ENCODE peak calls at places on chromosome 19, in ten cellular contexts. C is pulmonary artery endothelial cell; W is activated CD4-positive, alpha-beta T cell treated with anti-CD3 and anti-CD28 coated beads, Interleukin-2, amount 10 ng/mL, durations not matched to agents 7 days and 5 days; E is NAMALWA; G is ascending aorta; P is stimulated activated CD4-positive, alpha-beta T cell treated with anti-CD3 and anti-CD28 coated beads, Interleukin-1b, Interleukin-23, amount 100 ng/mL, for 4 hours; V is NCI-H1048; Z is mucosa of gallbladder; Y is stimulated activated CD8-positive, alpha-beta memory T cell treated with anti-CD3 and anti-CD28 coated beads, Interleukin-4, amount 100 ng/mL, for 1 hour; A is thoracic aorta. S is an unnamed sample.

GRCh38 chr19:7598180-7598579 is 2.5 kb downstream of the CAMSAP3 start:
- DNase-seq in C (no peak), W (no peak), E (no peak), G (no peak), P (no peak), V (no peak), Z (no peak), Y (no peak), A (no peak), S (no peak)

GRCh38 chr19:30718728-30719127 is 346.5 kb downstream of the ZNF536 start:
- DNase-seq in C (no peak), W (no peak), E (no peak), G (no peak), P (no peak), V (no peak), Z (no peak), Y (no peak), A (no peak), S (no peak)

GRCh38 chr19:615619-616018 is 17.7 kb downstream of the POLRMT start:
- DNase-seq in C (no peak), W (no peak), E (no peak), G (no peak), P (no peak), V (no peak), Z (no peak), Y (no peak), A (no peak), S (no peak)

GRCh38 chr19:31174948-31175347 is 174.3 kb downstream of the TSHZ3 start:
- DNase-seq in C (no peak), W (no peak), E (no peak), G (no peak), P (no peak), V (no peak), Z (no peak), Y (no peak), A (no peak), S (no peak)

GRCh38 chr19:40599331-40600085 is 1.7 kb upstream of the LTBP4 start:
- DNase-seq in C (no peak), W (peak), E (no peak), G (no peak), P (no peak), V (no peak), Z (no peak), Y (no peak), A (no peak), S (no peak)

GRCh38 chr19:1433119-1434039 is 4.8 kb upstream of the RPS15 start:
- DNase-seq in C (no peak), W (no peak), E (no peak), G (no peak), P (no peak), V (no peak), Z (no peak), Y (no peak), A (no peak), S (no peak)

GRCh38 chr19:18589380-18590272 is 1.0 kb downstream of the REX1BD start:
- DNase-seq in C (no peak), W (peak), E (peak), G (no peak), P (peak), V (peak), Z (peak), Y (no peak), A (no peak), S (no peak)

GRCh38 chr19:4361152-4362037 is 18.0 kb downstream of the MPND start:
- DNase-seq in C (no peak), W (no peak), E (no peak), G (no peak), P (no peak), V (no peak), Z (no peak), Y (no peak), A (no peak), S (no peak)

GRCh38 chr19:21877976-21878375 is 42.0 kb upstream of the ZNF43 start:
- DNase-seq in C (no peak), W (no peak), E (no peak), G (no peak), P (no peak), V (no peak), Z (no peak), Y (no peak), A (no peak), S (no peak)

GRCh38 chr19:2613507-2614295 is 88.8 kb downstream of the GNG7 start:
- DNase-seq in C (no peak), W (peak), E (peak), G (no peak), P (peak), V (no peak), Z (no peak), Y (no peak), A (no peak), S (no peak)

GRCh38 chr19:49488046-49488862 is 846 bp downstream of the RPL13A start:
- DNase-seq in C (no peak), W (no peak), E (peak), G (no peak), P (no peak), V (no peak), Z (no peak), Y (no peak), A (no peak), S (no peak)

GRCh38 chr19:3766520-3766919 is 4.0 kb downstream of the MRPL54 start:
- DNase-seq in C (no peak), W (peak), E (no peak), G (no peak), P (no peak), V (no peak), Z (no peak), Y (no peak), A (no peak), S (no peak)

GRCh38 chr19:919157-920050 is 2.3 kb downstream of the KISS1R start:
- DNase-seq in C (no peak), W (no peak), E (no peak), G (no peak), P (no peak), V (no peak), Z (no peak), Y (no peak), A (no peak), S (no peak)

GRCh38 chr19:5436101-5436947 is 18.9 kb upstream of the ZNRF4 start:
- DNase-seq in C (no peak), W (no peak), E (no peak), G (no peak), P (no peak), V (no peak), Z (no peak), Y (no peak), A (no peak), S (peak)

GRCh38 chr19:17070912-17071311 is 4.3 kb downstream of the HAUS8 start:
- DNase-seq in C (no peak), W (no peak), E (no peak), G (no peak), P (no peak), V (no peak), Z (no peak), Y (no peak), A (no peak), S (no peak)

GRCh38 chr19:23070353-23070781 is 46.5 kb upstream of the ZNF730 start:
- DNase-seq in C (no peak), W (no peak), E (peak), G (no peak), P (no peak), V (no peak), Z (peak), Y (no peak), A (no peak), S (peak)

GRCh38 chr19:42079276-42079669 is 3.3 kb downstream of the ZNF574 start:
- DNase-seq in C (no peak), W (no peak), E (no peak), G (no peak), P (no peak), V (no peak), Z (no peak), Y (no peak), A (no peak), S (no peak)